ENCODE peak calls at places on chromosomes 4 and X, in seven cellular contexts. D is psoas muscle, B is GM12878, K is fibroblast of mammary gland, T is PC-9, J is right atrium auricular region, L is ovary. V is an unnamed sample.
A peak's percentile ranks its signal among the peaks of the same experiment; 100 is the strongest.

GRCh38 chrX:67619253-67619652 is 75.4 kb downstream of the AR start:
- DNase-seq in J (no peak), B (no peak), D (no peak), K (peak; percentile 89), L (no peak), T (no peak), V (no peak)

GRCh38 chrX:123869488-123869887 is 9.6 kb downstream of the XIAP start:
- DNase-seq in L (no peak), B (no peak), D (no peak), J (no peak), T (no peak), K (peak; percentile 64), V (no peak)

GRCh38 chr4:82785248-82786003 is 13.2 kb downstream of the SCD5 start:
- DNase-seq in B (no peak), L (no peak), D (no peak), T (peak; percentile 53), K (peak; percentile 95), J (peak; percentile 44), V (no peak)

GRCh38 chr4:121698119-121698732 is 1.4 kb upstream of the ANXA5 start:
- DNase-seq in D (peak; percentile 33), L (peak; percentile 23), T (no peak), J (no peak), K (no peak), B (no peak), V (no peak)

GRCh38 chr4:144894525-144894924 is 203.5 kb downstream of the ANAPC10 start:
- DNase-seq in L (no peak), D (peak; percentile 42), T (peak; percentile 2), B (no peak), J (no peak), K (peak; percentile 87), V (no peak)

GRCh38 chr4:108044951-108045686 is 55.4 kb downstream of the HADH start:
- DNase-seq in B (no peak), T (no peak), K (peak; percentile 43), L (no peak), J (no peak), D (no peak), V (no peak)

GRCh38 chr4:4792516-4792915 is 66.9 kb upstream of the MSX1 start:
- DNase-seq in D (no peak), L (no peak), K (peak; percentile 79), J (no peak), B (no peak), T (no peak), V (no peak)

GRCh38 chr4:145177511-145177905 is 2.9 kb downstream of the OTUD4 start:
- DNase-seq in D (no peak), L (peak; percentile 24), J (no peak), K (peak; percentile 36), B (no peak), T (no peak), V (no peak)

GRCh38 chr4:80814266-80814665 is 216.2 kb upstream of the BMP3 start:
- DNase-seq in T (no peak), J (no peak), K (peak; percentile 7), B (no peak), D (no peak), L (no peak), V (no peak)

GRCh38 chr4:87985097-87985886 is 9.8 kb downstream of the SPP1 start:
- DNase-seq in L (no peak), B (no peak), J (no peak), K (peak; percentile 39), D (no peak), T (peak; percentile 56), V (peak; percentile 46)

GRCh38 chr4:152524429-152524828 is 11.5 kb downstream of the FBXW7 start:
- DNase-seq in K (no peak), T (no peak), J (no peak), L (no peak), B (no peak), D (no peak), V (no peak)

GRCh38 chr4:173182403-173182802 is 13.8 kb downstream of the GALNT7 start:
- DNase-seq in K (peak; percentile 85), B (no peak), T (peak; percentile 20), J (no peak), L (no peak), D (no peak), V (no peak)

GRCh38 chr4:153293675-153294057 is 50.8 kb upstream of the MND1 start:
- DNase-seq in J (no peak), B (no peak), L (no peak), K (no peak), T (no peak), D (no peak), V (no peak)

GRCh38 chr4:16764622-16765021 is 133.8 kb downstream of the LDB2 start:
- DNase-seq in K (peak; percentile 25), T (no peak), B (no peak), J (no peak), L (no peak), D (no peak), V (no peak)

GRCh38 chr4:182145360-182145905 is 97.8 kb upstream of the TENM3 start:
- DNase-seq in B (no peak), L (no peak), K (peak; percentile 29), T (no peak), J (no peak), D (no peak), V (peak; percentile 10)

GRCh38 chr4:95409127-95409526 is 139.6 kb downstream of the UNC5C start:
- DNase-seq in K (no peak), B (no peak), J (no peak), T (no peak), L (no peak), D (no peak), V (no peak)

GRCh38 chrX:68997911-68998310 is 167.3 kb downstream of the PJA1 start:
- DNase-seq in L (peak; percentile 71), B (no peak), J (peak; percentile 64), K (peak; percentile 77), T (no peak), D (peak; percentile 32), V (no peak)

GRCh38 chrX:129581904-129582303 is 41.8 kb downstream of the OCRL start:
- DNase-seq in T (no peak), J (no peak), K (peak; percentile 24), L (no peak), B (no peak), D (no peak), V (no peak)

GRCh38 chr4:27215421-27215820 is 354.8 kb downstream of the STIM2 start:
- DNase-seq in T (no peak), K (no peak), D (no peak), B (no peak), L (no peak), J (no peak), V (no peak)

GRCh38 chr4:184514121-184514988 is 40.0 kb upstream of the IRF2 start:
- DNase-seq in B (peak; percentile 94), D (peak; percentile 60), J (peak; percentile 76), K (peak; percentile 92), T (no peak), L (peak; percentile 43), V (no peak)

GRCh38 chr4:15400911-15401671 is 26.7 kb upstream of the C1QTNF7 start:
- DNase-seq in T (peak; percentile 63), L (peak; percentile 58), J (peak; percentile 72), B (no peak), D (peak; percentile 50), K (peak; percentile 64), V (no peak)

DNA sequence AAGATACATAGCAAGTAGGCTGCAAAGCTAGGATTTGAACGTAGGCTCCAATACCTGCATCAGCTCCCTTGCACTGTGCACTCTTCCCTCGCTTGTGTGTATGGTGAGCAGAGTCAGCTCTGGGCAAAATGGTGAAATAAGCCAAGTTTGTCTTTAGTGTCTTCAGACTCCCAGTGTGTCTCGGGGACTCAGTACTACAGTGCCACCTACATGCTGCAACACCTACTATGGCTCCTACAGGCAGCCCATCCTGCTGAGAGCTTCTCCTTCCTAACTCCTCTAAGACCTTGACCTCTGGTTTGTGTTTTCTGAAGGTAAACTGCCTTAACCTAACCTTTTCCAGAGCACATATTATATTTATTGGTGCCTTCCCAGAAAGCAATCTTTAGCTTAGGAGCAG is 42.5 kb downstream of the RTL9 start:
- DNase-seq in K (no peak), J (no peak), L (no peak), T (no peak), B (no peak), D (no peak), V (no peak)
- TF ChIP-seq CTCF in K (no peak), J (no peak), L (no peak), T (no peak), B (peak; percentile 22), D (no peak), V (no peak)

GRCh38 chrX:45851434-45851991 is 650.8 kb upstream of the DIPK2B start:
- DNase-seq in T (peak; percentile 61), D (peak; percentile 14), B (no peak), K (no peak), L (peak; percentile 20), J (no peak), V (peak; percentile 68)

GRCh38 chrX:45850197-45850774 is 649.6 kb upstream of the DIPK2B start:
- DNase-seq in L (peak; percentile 9), J (no peak), B (no peak), D (no peak), K (no peak), T (peak; percentile 5), V (peak; percentile 20)

GRCh38 chrX:45847966-45848365 is 647.3 kb upstream of the DIPK2B start:
- DNase-seq in B (no peak), L (no peak), K (no peak), T (no peak), J (no peak), D (no peak), V (no peak)

GRCh38 chrX:45850775-45851433 is 650.2 kb upstream of the DIPK2B start:
- DNase-seq in T (peak; percentile 8), L (peak; percentile 14), D (peak; percentile 17), J (no peak), K (peak; percentile 25), B (no peak), V (peak; percentile 36)

GRCh38 chrX:45849261-45849660 is 648.6 kb upstream of the DIPK2B start:
- DNase-seq in D (no peak), T (peak; percentile 8), J (no peak), K (peak; percentile 86), L (no peak), B (no peak), V (no peak)
- TF ChIP-seq CTCF in D (peak; percentile 21), T (no peak), J (peak; percentile 42), K (peak; percentile 23), L (no peak), B (no peak), V (no peak)

GRCh38 chr4:169115897-169116254 is 105.8 kb upstream of the CBR4 start:
- DNase-seq in B (no peak), L (no peak), K (peak; percentile 95), T (peak; percentile 78), J (no peak), D (no peak), V (no peak)

GRCh38 chr4:169116270-169116901 is 106.3 kb upstream of the CBR4 start:
- DNase-seq in J (no peak), B (no peak), T (no peak), L (no peak), K (peak; percentile 48), D (no peak), V (no peak)

GRCh38 chr4:169115144-169115896 is 105.3 kb upstream of the CBR4 start:
- DNase-seq in K (no peak), B (no peak), J (no peak), T (no peak), L (no peak), D (no peak), V (no peak)

GRCh38 chr4:169117591-169118081 is 107.6 kb upstream of the CBR4 start:
- DNase-seq in L (no peak), D (no peak), T (no peak), B (no peak), K (peak; percentile 69), J (no peak), V (no peak)

GRCh38 chr4:169114341-169114974 is 104.4 kb upstream of the CBR4 start:
- DNase-seq in K (no peak), J (no peak), D (no peak), L (no peak), B (no peak), T (no peak), V (no peak)
- TF ChIP-seq CTCF in K (no peak), J (no peak), D (no peak), L (no peak), B (no peak), T (no peak), V (no peak)

GRCh38 chrX:119145241-119145653 is 17.6 kb upstream of the KIAA1210 start:
- DNase-seq in K (peak; percentile 37), B (no peak), J (no peak), T (peak; percentile 23), D (no peak), L (no peak), V (peak; percentile 11)
- TF ChIP-seq CTCF in K (peak; percentile 62), B (peak; percentile 34), J (peak; percentile 56), T (peak; percentile 57), D (no peak), L (peak; percentile 9), V (peak; percentile 44)